ENCODE peak calls at places on chromosomes 16 and 17, in four cellular contexts. B is OCI-M1; M is stimulated activated CD4-positive, alpha-beta T cell treated with anti-CD3 and anti-CD28 coated beads, TNF-alpha, amount 100 ng/mL, for 24 hours; T is amniotic stem cell. P is an unnamed sample.

GRCh38 chr17:40813804-40814203 is 8.6 kb downstream of the KRT10 start:
- DNase-seq in B (no peak), M (no peak), T (peak), P (no peak)

GRCh38 chr17:37510056-37510455 is 20.4 kb downstream of the DUSP14 start:
- DNase-seq in B (no peak), M (no peak), T (no peak), P (no peak)

GRCh38 chr17:44353656-44354331 is 8.7 kb downstream of the GRN start:
- DNase-seq in B (no peak), M (no peak), T (no peak), P (peak)

GRCh38 chr17:79504181-79504605 is 106.7 kb downstream of the RBFOX3 start:
- DNase-seq in B (peak), M (no peak), T (no peak), P (no peak)

GRCh38 chr16:66516172-66516807 is 33.6 kb downstream of the TK2 start:
- DNase-seq in B (no peak), M (no peak), T (no peak), P (no peak)

GRCh38 chr17:79075861-79076406 is 1.3 kb downstream of the ENGASE start:
- DNase-seq in B (no peak), M (no peak), T (no peak), P (no peak)

GRCh38 chr16:57745768-57746167 is 10.2 kb downstream of the KATNB1 start:
- DNase-seq in B (no peak), M (no peak), T (no peak), P (no peak)

GRCh38 chr17:65013613-65014391 is 42.7 kb downstream of the GNA13 start:
- DNase-seq in B (no peak), M (no peak), T (no peak), P (no peak)

GRCh38 chr16:48950184-48950583 is 331.5 kb downstream of the CBLN1 start:
- DNase-seq in B (no peak), M (no peak), T (no peak), P (no peak)

GRCh38 chr16:4917117-4917516 is 19.8 kb downstream of the PPL start:
- DNase-seq in B (no peak), M (no peak), T (peak), P (no peak)

GRCh38 chr17:27810211-27810901 is 10.0 kb upstream of the NOS2 start:
- DNase-seq in B (peak), M (peak), T (no peak), P (no peak)

GRCh38 chr17:327971-328370 is 24.6 kb downstream of the RPH3AL start:
- DNase-seq in B (no peak), M (no peak), T (no peak), P (no peak)

GRCh38 chr16:89115216-89115949 is 21.7 kb downstream of the ACSF3 start:
- DNase-seq in B (peak), M (peak), T (no peak), P (peak)

GRCh38 chr17:22507823-22508222 is 815.5 kb downstream of the KCNJ18 start:
- DNase-seq in B (peak), M (no peak), T (no peak), P (no peak)

GRCh38 chr17:75755205-75755901 is 9.6 kb downstream of the GALK1 start:
- DNase-seq in B (no peak), M (no peak), T (no peak), P (no peak)

GRCh38 chr17:10428781-10429180 is 7.0 kb upstream of the MYH8 start:
- DNase-seq in B (no peak), M (no peak), T (no peak), P (no peak)

GRCh38 chr17:33459078-33459940 is 166.2 kb upstream of the ASIC2 start:
- DNase-seq in B (no peak), M (no peak), T (no peak), P (no peak)

GRCh38 chr17:68682913-68683312 is 81.7 kb upstream of the FAM20A start:
- DNase-seq in B (no peak), M (no peak), T (no peak), P (no peak)

GRCh38 chr17:50037321-50038107 is 18.4 kb upstream of the ITGA3 start:
- DNase-seq in B (no peak), M (no peak), T (no peak), P (no peak)

GRCh38 chr17:10166181-10166935 is 32.0 kb downstream of the GAS7 start:
- DNase-seq in B (no peak), M (no peak), T (no peak), P (no peak)

GRCh38 chr17:52158450-52159042 is at the start of gene CA10:
- DNase-seq in B (no peak), M (no peak), T (no peak), P (no peak)

GRCh38 chr17:3033741-3034577 is 29.4 kb downstream of the OR1D5 start:
- DNase-seq in B (no peak), M (no peak), T (no peak), P (no peak)

GRCh38 chr17:67730706-67731105 is 13.0 kb downstream of the NOL11 start:
- DNase-seq in B (no peak), M (no peak), T (no peak), P (no peak)

GRCh38 chr16:1535391-1536291 is 2.2 kb downstream of the TMEM204 start:
- DNase-seq in B (no peak), M (no peak), T (no peak), P (no peak)

GRCh38 chr17:78412403-78412802 is 34.0 kb downstream of the PGS1 start:
- DNase-seq in B (peak), M (no peak), T (no peak), P (no peak)

GRCh38 chr17:47698749-47699535 is 5.0 kb downstream of the TBKBP1 start:
- DNase-seq in B (peak), M (peak), T (no peak), P (peak)

GRCh38 chr16:4749700-4750257 is 15.4 kb downstream of the DNAAF8 start:
- DNase-seq in B (no peak), M (no peak), T (no peak), P (no peak)

GRCh38 chr17:78255953-78256704 is 24.7 kb downstream of the TMEM235 start:
- DNase-seq in B (no peak), M (no peak), T (no peak), P (no peak)

GRCh38 chr16:54000361-54000760 is 286.2 kb downstream of the IRX3 start:
- DNase-seq in B (no peak), M (no peak), T (no peak), P (no peak)

GRCh38 chr16:22938647-22939046 is 124.7 kb downstream of the HS3ST2 start:
- DNase-seq in B (no peak), M (no peak), T (no peak), P (no peak)

GRCh38 chr17:9875441-9875840 is 29.6 kb downstream of the RCVRN start:
- DNase-seq in B (no peak), M (no peak), T (no peak), P (no peak)

GRCh38 chr17:62809656-62810055 is 1.5 kb upstream of the MARCHF10 start:
- DNase-seq in B (no peak), M (no peak), T (no peak), P (no peak)

GRCh38 chr17:82804442-82805191 is 35.2 kb downstream of the ZNF750 start:
- DNase-seq in B (no peak), M (no peak), T (no peak), P (no peak)

GRCh38 chr17:19940722-19941464 is 36.7 kb downstream of the AKAP10 start:
- DNase-seq in B (no peak), M (no peak), T (no peak), P (no peak)

GRCh38 chr17:34511931-34512330 is 67.5 kb upstream of the TMEM132E start:
- DNase-seq in B (peak), M (no peak), T (no peak), P (no peak)

GRCh38 chr17:45092932-45093430 is 31.9 kb downstream of the NMT1 start:
- DNase-seq in B (no peak), M (no peak), T (peak), P (no peak)

GRCh38 chr16:58960484-58960883 is 226.4 kb upstream of the GOT2 start:
- DNase-seq in B (no peak), M (no peak), T (no peak), P (no peak)

GRCh38 chr17:38898812-38899348 is 26.5 kb upstream of the LASP1NB start:
- DNase-seq in B (no peak), M (peak), T (no peak), P (no peak)